ENCODE peak calls at places on chromosome 18, in ten cellular contexts. S, M, V, E, B, L, R, T, K and D are unnamed samples.

GRCh38 chr18:8615397-8616025 is 6.3 kb downstream of the RAB12 start:
- DNase-seq in S (no peak), M (no peak), V (no peak), E (no peak), B (peak), L (peak), R (peak), T (peak), K (peak), D (no peak)

GRCh38 chr18:71252351-71252862 is 963.6 kb downstream of the SOCS6 start:
- DNase-seq in S (no peak), M (no peak), V (no peak), E (no peak), B (no peak), L (no peak), R (no peak), T (no peak), K (no peak), D (no peak)

GRCh38 chr18:56120781-56121180 is 517.6 kb downstream of the TXNL1 start:
- DNase-seq in S (no peak), M (no peak), V (no peak), E (no peak), B (no peak), L (no peak), R (no peak), T (no peak), K (no peak), D (no peak)

GRCh38 chr18:48997985-48998831 is 47.4 kb upstream of the SMAD7 start:
- DNase-seq in S (peak), M (peak), V (no peak), E (peak), B (peak), L (peak), R (peak), T (peak), K (no peak), D (no peak)

GRCh38 chr18:66439207-66439606 is 164.7 kb downstream of the CDH19 start:
- DNase-seq in S (no peak), M (no peak), V (no peak), E (no peak), B (no peak), L (no peak), R (no peak), T (no peak), K (no peak), D (no peak)

GRCh38 chr18:79526468-79527460 is 131.0 kb downstream of the NFATC1 start:
- DNase-seq in S (no peak), M (no peak), V (no peak), E (peak), B (no peak), L (no peak), R (no peak), T (no peak), K (no peak), D (peak)

GRCh38 chr18:56028514-56028913 is 440.5 kb upstream of the TCF4 start:
- DNase-seq in S (no peak), M (no peak), V (no peak), E (no peak), B (peak), L (no peak), R (peak), T (peak), K (no peak), D (no peak)

GRCh38 chr18:58511306-58511705 is 117.6 kb downstream of the ALPK2 start:
- DNase-seq in S (no peak), M (no peak), V (no peak), E (no peak), B (no peak), L (no peak), R (no peak), T (no peak), K (no peak), D (no peak)

GRCh38 chr18:56083889-56084288 is 495.9 kb upstream of the TCF4 start:
- DNase-seq in S (no peak), M (no peak), V (no peak), E (no peak), B (no peak), L (no peak), R (no peak), T (no peak), K (no peak), D (no peak)

GRCh38 chr18:75687626-75688025 is 260.1 kb upstream of the SMIM21 start:
- DNase-seq in S (no peak), M (no peak), V (no peak), E (no peak), B (no peak), L (no peak), R (no peak), T (no peak), K (no peak), D (no peak)

GRCh38 chr18:59884331-59884730 is 15.5 kb upstream of the PMAIP1 start:
- DNase-seq in S (no peak), M (no peak), V (no peak), E (no peak), B (no peak), L (no peak), R (no peak), T (no peak), K (no peak), D (no peak)

GRCh38 chr18:25125670-25126069 is 226.3 kb downstream of the ZNF521 start:
- DNase-seq in S (no peak), M (no peak), V (no peak), E (no peak), B (no peak), L (no peak), R (no peak), T (no peak), K (no peak), D (no peak)

GRCh38 chr18:78625895-78626294 is 353.7 kb upstream of the SALL3 start:
- DNase-seq in S (no peak), M (no peak), V (no peak), E (no peak), B (no peak), L (no peak), R (no peak), T (no peak), K (no peak), D (no peak)

GRCh38 chr18:24991661-24992060 is 360.3 kb downstream of the ZNF521 start:
- DNase-seq in S (no peak), M (no peak), V (no peak), E (no peak), B (peak), L (no peak), R (no peak), T (no peak), K (no peak), D (no peak)

GRCh38 chr18:39274535-39274934 is 1708.9 kb upstream of the CELF4 start:
- DNase-seq in S (no peak), M (no peak), V (no peak), E (no peak), B (peak), L (no peak), R (no peak), T (no peak), K (no peak), D (no peak)

GRCh38 chr18:26090130-26091046 is at the start of gene SS18:
- DNase-seq in S (peak), M (peak), V (peak), E (peak), B (peak), L (peak), R (peak), T (peak), K (peak), D (peak)

GRCh38 chr18:22674300-22674699 is 256.6 kb upstream of the CTAGE1 start:
- DNase-seq in S (no peak), M (no peak), V (no peak), E (no peak), B (peak), L (no peak), R (peak), T (peak), K (no peak), D (no peak)

GRCh38 chr18:45998244-45998643 is 31.1 kb upstream of the EPG5 start:
- DNase-seq in S (no peak), M (no peak), V (no peak), E (no peak), B (no peak), L (no peak), R (no peak), T (no peak), K (no peak), D (no peak)

GRCh38 chr18:64082513-64082912 is 66.4 kb downstream of the LINC00305 start:
- DNase-seq in S (no peak), M (no peak), V (no peak), E (no peak), B (no peak), L (no peak), R (no peak), T (no peak), K (no peak), D (no peak)

GRCh38 chr18:67104700-67105284 is 411.7 kb downstream of the DSEL start:
- DNase-seq in S (peak), M (peak), V (peak), E (peak), B (peak), L (peak), R (peak), T (peak), K (peak), D (no peak)

GRCh38 chr18:31510319-31510718 is 12.3 kb downstream of the DSG2 start:
- DNase-seq in S (no peak), M (no peak), V (no peak), E (no peak), B (no peak), L (no peak), R (no peak), T (no peak), K (no peak), D (no peak)

GRCh38 chr18:10953672-10954071 is 195.7 kb downstream of the PIEZO2 start:
- DNase-seq in S (no peak), M (no peak), V (no peak), E (no peak), B (no peak), L (no peak), R (no peak), T (no peak), K (no peak), D (no peak)

GRCh38 chr18:68803371-68803770 is 5.5 kb downstream of the CCDC102B start:
- DNase-seq in S (peak), M (no peak), V (peak), E (peak), B (peak), L (peak), R (peak), T (peak), K (peak), D (no peak)

GRCh38 chr18:30376515-30376914 is 666.0 kb downstream of the DSC3 start:
- DNase-seq in S (no peak), M (peak), V (no peak), E (no peak), B (no peak), L (no peak), R (no peak), T (no peak), K (no peak), D (no peak)
- TF ChIP-seq CTCF in S (no peak), M (peak), V (no peak), E (no peak), B (no peak), L (no peak), R (no peak), T (no peak), K (no peak), D (no peak)

DNA sequence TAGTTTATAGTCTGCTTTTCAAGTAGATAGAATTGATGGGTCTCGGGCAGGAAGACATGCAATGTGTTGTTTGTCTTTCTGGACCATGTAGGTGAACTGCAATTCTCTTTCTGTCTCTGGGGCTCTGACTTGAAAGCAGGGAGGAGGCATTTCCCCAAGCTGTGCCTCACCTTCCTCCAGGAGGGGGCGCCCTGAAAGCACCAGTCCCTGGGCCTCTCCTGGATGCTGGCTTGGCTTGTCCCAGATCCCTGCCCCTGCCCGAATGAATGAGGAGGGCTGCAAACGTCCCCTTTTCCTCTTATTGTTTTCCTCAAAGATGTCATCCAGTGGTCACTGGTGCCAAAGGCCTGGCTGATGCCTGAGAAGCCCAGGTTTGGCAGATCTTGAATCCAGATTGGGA is 270.6 kb downstream of the CELF4 start:
- DNase-seq in S (no peak), M (peak), V (no peak), E (no peak), B (peak), L (no peak), R (no peak), T (no peak), K (no peak), D (no peak)
- TF ChIP-seq CTCF in S (no peak), M (peak), V (no peak), E (peak), B (peak), L (no peak), R (peak), T (peak), K (no peak), D (no peak)

GRCh38 chr18:76977681-76978234 is 154.8 kb downstream of the MBP start:
- DNase-seq in S (no peak), M (no peak), V (no peak), E (no peak), B (no peak), L (no peak), R (no peak), T (no peak), K (no peak), D (no peak)
- TF ChIP-seq CTCF in S (no peak), M (no peak), V (no peak), E (no peak), B (no peak), L (no peak), R (no peak), T (no peak), K (no peak), D (no peak)

GRCh38 chr18:54776282-54776977 is 51.8 kb upstream of the RAB27B start:
- DNase-seq in S (no peak), M (no peak), V (no peak), E (no peak), B (peak), L (peak), R (peak), T (peak), K (peak), D (no peak)

GRCh38 chr18:54777118-54777791 is 51.0 kb upstream of the RAB27B start:
- DNase-seq in S (no peak), M (no peak), V (no peak), E (no peak), B (no peak), L (no peak), R (no peak), T (no peak), K (no peak), D (no peak)

GRCh38 chr18:54774971-54775665 is 53.2 kb upstream of the RAB27B start:
- DNase-seq in S (no peak), M (no peak), V (no peak), E (no peak), B (no peak), L (no peak), R (no peak), T (no peak), K (no peak), D (no peak)

GRCh38 chr18:54774423-54774822 is 53.9 kb upstream of the RAB27B start:
- DNase-seq in S (no peak), M (no peak), V (no peak), E (no peak), B (peak), L (no peak), R (peak), T (peak), K (no peak), D (no peak)

DNA sequence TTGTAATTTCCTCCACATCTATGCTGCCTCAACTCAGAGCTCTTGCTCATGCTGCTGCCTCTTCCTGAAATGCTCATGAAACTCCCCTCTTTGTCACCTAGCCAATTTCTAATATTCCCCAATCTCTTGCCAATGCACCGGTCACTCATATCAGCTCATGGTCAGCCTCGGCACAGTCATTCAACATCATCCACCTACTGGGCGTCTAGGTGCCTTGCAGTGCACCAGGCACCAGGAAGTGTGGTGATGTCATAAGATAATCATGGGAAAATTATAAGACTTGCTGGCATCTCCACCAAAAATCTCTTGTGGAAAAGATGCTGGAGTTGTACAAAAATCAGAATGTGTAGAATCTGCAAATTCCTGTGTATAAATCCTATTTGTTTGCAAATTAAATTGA is 52.6 kb upstream of the RAB27B start:
- DNase-seq in S (no peak), M (no peak), V (peak), E (no peak), B (peak), L (no peak), R (peak), T (peak), K (no peak), D (no peak)
- TF ChIP-seq CTCF in S (no peak), M (no peak), V (no peak), E (no peak), B (peak), L (no peak), R (peak), T (peak), K (no peak), D (no peak)

GRCh38 chr18:34595673-34596072 is 114.4 kb upstream of the DTNA start:
- DNase-seq in S (no peak), M (peak), V (no peak), E (no peak), B (peak), L (no peak), R (peak), T (no peak), K (no peak), D (no peak)
- TF ChIP-seq CTCF in S (peak), M (no peak), V (no peak), E (peak), B (peak), L (no peak), R (no peak), T (peak), K (no peak), D (no peak)